ENCODE peak calls at places on chromosomes 13 and 19, in four cellular contexts. Y is osteocyte, I is dorsolateral prefrontal cortex, Z is B cell. D is an unnamed sample.
A peak's percentile ranks its signal among the peaks of the same experiment; 100 is the strongest.

GRCh38 chr19:2255982-2256685 is at the start of gene JSRP1:
- DNase-seq in I (no peak), Z (no peak), Y (no peak), D (no peak)

GRCh38 chr13:81393686-81394085 is 1052.8 kb upstream of the SPRY2 start:
- DNase-seq in I (no peak), Z (no peak), Y (no peak), D (no peak)

GRCh38 chr19:28299649-28300048 is 913.3 kb downstream of the UQCRFS1 start:
- DNase-seq in Y (no peak), Z (no peak), I (no peak), D (no peak)

GRCh38 chr19:1875646-1876493 is 9.4 kb downstream of the ABHD17A start:
- DNase-seq in Y (peak; percentile 96), Z (peak; percentile 87), I (peak; percentile 94), D (peak; percentile 91)

GRCh38 chr19:44570984-44571684 is 41.7 kb upstream of the CEACAM20 start:
- DNase-seq in Y (peak; percentile 90), Z (peak; percentile 45), I (no peak), D (peak; percentile 48)

GRCh38 chr13:94061316-94061715 is 418.2 kb downstream of the DCT start:
- DNase-seq in Y (no peak), Z (no peak), I (no peak), D (no peak)

GRCh38 chr19:30941591-30941990 is 407.6 kb downstream of the TSHZ3 start:
- DNase-seq in Y (peak; percentile 68), I (no peak), Z (no peak), D (no peak)

GRCh38 chr13:29621401-29621800 is 25.9 kb upstream of the SLC7A1 start:
- DNase-seq in Z (no peak), I (no peak), Y (no peak), D (no peak)

GRCh38 chr13:93280688-93281087 is 54.1 kb downstream of the GPC6 start:
- DNase-seq in Y (no peak), Z (no peak), I (no peak), D (no peak)

GRCh38 chr19:13099073-13099999 is 3.3 kb downstream of the LYL1 start:
- DNase-seq in Z (peak; percentile 84), I (no peak), Y (no peak), D (peak; percentile 80)

GRCh38 chr19:14432817-14433453 is at the start of gene PKN1:
- DNase-seq in Y (peak; percentile 85), I (no peak), Z (peak; percentile 54), D (peak; percentile 90)

GRCh38 chr13:100646030-100646673 is 28.4 kb downstream of the TMTC4 start:
- DNase-seq in I (peak; percentile 76), Z (no peak), Y (no peak), D (no peak)
- TF ChIP-seq CTCF in I (peak; percentile 57), Z (no peak), Y (peak; percentile 53), D (peak; percentile 16)

DNA sequence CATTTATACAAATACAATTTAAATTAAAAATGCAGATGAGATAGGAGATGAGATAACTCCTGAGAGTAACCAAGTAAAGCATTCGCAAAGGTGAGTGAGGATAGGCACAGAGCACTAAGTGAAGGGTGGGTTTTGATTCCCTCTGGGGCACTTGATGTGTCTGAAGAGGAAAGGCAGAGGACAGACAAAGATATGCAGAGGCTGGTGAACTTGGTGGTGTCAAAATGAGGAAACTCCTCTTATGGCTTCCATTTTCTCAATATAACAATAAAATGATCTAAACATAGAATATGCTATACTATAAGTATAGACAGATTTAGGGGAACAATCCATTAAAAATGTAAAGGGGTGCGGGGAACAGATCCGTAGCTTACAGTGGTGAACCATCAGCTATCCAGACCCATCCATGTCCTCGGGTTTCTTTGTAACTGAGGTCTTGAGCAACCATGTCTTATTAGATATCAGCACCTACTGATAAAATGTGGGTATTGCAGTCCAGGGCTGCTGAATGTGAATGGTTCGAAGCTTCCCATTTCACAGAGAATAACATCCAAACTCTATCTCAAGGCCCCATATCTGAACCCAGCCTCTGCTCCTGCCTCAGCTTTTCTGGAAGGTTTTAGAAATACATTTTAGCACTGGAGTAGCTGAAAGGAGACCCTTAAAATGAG is 73.9 kb upstream of the SLC10A2 start:
- DNase-seq in Z (no peak), I (no peak), Y (no peak), D (peak; percentile 52)
- TF ChIP-seq CTCF in Z (peak; percentile 64), I (peak; percentile 29), Y (peak; percentile 75), D (peak; percentile 75)

GRCh38 chr13:114314074-114314912 is at the start of gene CHAMP1:
- DNase-seq in Z (peak; percentile 90), Y (peak; percentile 98), I (peak; percentile 93), D (peak; percentile 95)
- TF ChIP-seq CTCF in Z (no peak), Y (peak; percentile 7), I (no peak), D (no peak)

DNA sequence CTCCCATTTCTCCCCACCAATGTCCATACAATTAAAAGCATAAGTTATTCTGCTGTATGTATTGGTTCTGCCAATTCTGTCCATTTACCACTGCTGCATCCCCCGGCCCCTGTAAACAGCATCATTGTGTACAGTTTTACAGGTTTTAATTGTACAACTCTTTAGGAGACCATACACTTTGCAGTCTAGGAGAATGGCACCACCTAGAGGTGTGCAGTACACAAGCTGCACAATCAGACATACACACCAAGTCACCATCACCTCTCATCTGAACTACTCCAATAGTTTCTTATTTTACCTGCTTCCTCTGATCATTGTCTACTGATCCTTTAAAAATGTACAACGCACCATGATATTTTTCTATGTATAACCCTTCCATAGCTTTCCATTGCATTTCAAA is 855.9 kb upstream of the KLHL1 start:
- DNase-seq in Z (no peak), I (no peak), Y (no peak), D (no peak)
- TF ChIP-seq CTCF in Z (no peak), I (no peak), Y (peak; percentile 37), D (no peak)